ENCODE peak calls at places on chromosome 2, in ten cellular contexts. Y is IMR-90, C is thyroid gland, H is breast epithelium, M is heart left ventricle, O is HepG2, X is transverse colon, D is A549, S is HCT116, E is Peyer's patch. N is an unnamed sample.

GRCh38 chr2:128524183-128524582 is 205.5 kb upstream of the HS6ST1 start:
- DNase-seq in Y (no peak), C (no peak), H (no peak), M (no peak), O (no peak), X (no peak), D (no peak), S (no peak), E (no peak), N (no peak)

GRCh38 chr2:41879367-41879871 is 168.4 kb upstream of the PKDCC start:
- DNase-seq in Y (no peak), C (no peak), H (no peak), M (no peak), O (peak), X (no peak), D (no peak), S (no peak), E (no peak), N (no peak)

GRCh38 chr2:230077851-230078547 is 9.3 kb upstream of the SLC16A14 start:
- DNase-seq in Y (no peak), C (no peak), H (no peak), M (no peak), O (no peak), X (no peak), D (no peak), S (no peak), E (no peak), N (no peak)

GRCh38 chr2:100857915-100858314 is 38.0 kb downstream of the NPAS2 start:
- DNase-seq in Y (peak), C (no peak), H (no peak), M (no peak), O (no peak), X (no peak), D (no peak), S (no peak), E (no peak), N (no peak)

GRCh38 chr2:21256006-21256405 is 132.2 kb downstream of the TDRD15 start:
- DNase-seq in Y (no peak), C (no peak), H (no peak), M (peak), O (no peak), X (peak), D (no peak), S (no peak), E (no peak), N (peak)

GRCh38 chr2:58939388-58939787 is 698.3 kb upstream of the FANCL start:
- DNase-seq in Y (peak), C (no peak), H (no peak), M (no peak), O (no peak), X (no peak), D (no peak), S (no peak), E (no peak), N (no peak)

GRCh38 chr2:38740851-38741541 is 10.2 kb downstream of the SRSF7 start:
- DNase-seq in Y (peak), C (peak), H (no peak), M (no peak), O (peak), X (no peak), D (peak), S (no peak), E (no peak), N (no peak)

GRCh38 chr2:127000937-127001336 is 102.2 kb downstream of the TEX51 start:
- DNase-seq in Y (no peak), C (no peak), H (no peak), M (no peak), O (no peak), X (no peak), D (no peak), S (no peak), E (no peak), N (no peak)

GRCh38 chr2:130736487-130736886 is 7.6 kb downstream of the GPR148 start:
- DNase-seq in Y (no peak), C (no peak), H (no peak), M (peak), O (no peak), X (no peak), D (no peak), S (no peak), E (no peak), N (no peak)

GRCh38 chr2:2656046-2656715 is 325.1 kb upstream of the MYT1L start:
- DNase-seq in Y (no peak), C (peak), H (no peak), M (no peak), O (no peak), X (no peak), D (no peak), S (no peak), E (no peak), N (no peak)

GRCh38 chr2:68784849-68785248 is 50.2 kb downstream of the ARHGAP25 start:
- DNase-seq in Y (no peak), C (no peak), H (no peak), M (no peak), O (no peak), X (no peak), D (no peak), S (no peak), E (no peak), N (no peak)

GRCh38 chr2:181234429-181235410 is 222.5 kb upstream of the ITGA4 start:
- DNase-seq in Y (no peak), C (no peak), H (no peak), M (no peak), O (no peak), X (no peak), D (no peak), S (no peak), E (no peak), N (no peak)

GRCh38 chr2:103738108-103738507 is 976.3 kb downstream of the TMEM182 start:
- DNase-seq in Y (no peak), C (no peak), H (no peak), M (no peak), O (no peak), X (no peak), D (no peak), S (no peak), E (no peak), N (no peak)

GRCh38 chr2:230326453-230327417 is at the start of gene SP140L:
- DNase-seq in Y (peak), C (peak), H (peak), M (peak), O (peak), X (peak), D (peak), S (peak), E (peak), N (peak)

GRCh38 chr2:197052371-197052770 is 125.9 kb upstream of the PGAP1 start:
- DNase-seq in Y (no peak), C (no peak), H (no peak), M (no peak), O (no peak), X (no peak), D (no peak), S (no peak), E (no peak), N (no peak)

GRCh38 chr2:199485732-199486335 is 28.1 kb upstream of the SATB2 start:
- DNase-seq in Y (peak), C (peak), H (no peak), M (no peak), O (peak), X (peak), D (peak), S (peak), E (no peak), N (no peak)

GRCh38 chr2:191836853-191837769 is 9.8 kb downstream of the CAVIN2 start:
- DNase-seq in Y (peak), C (peak), H (no peak), M (peak), O (no peak), X (no peak), D (no peak), S (no peak), E (no peak), N (no peak)
- TF ChIP-seq POLR2A in Y (no peak), C (no peak), H (no peak), M (no peak), O (no peak), X (no peak), D (no peak), S (no peak), E (no peak), N (no peak)

DNA sequence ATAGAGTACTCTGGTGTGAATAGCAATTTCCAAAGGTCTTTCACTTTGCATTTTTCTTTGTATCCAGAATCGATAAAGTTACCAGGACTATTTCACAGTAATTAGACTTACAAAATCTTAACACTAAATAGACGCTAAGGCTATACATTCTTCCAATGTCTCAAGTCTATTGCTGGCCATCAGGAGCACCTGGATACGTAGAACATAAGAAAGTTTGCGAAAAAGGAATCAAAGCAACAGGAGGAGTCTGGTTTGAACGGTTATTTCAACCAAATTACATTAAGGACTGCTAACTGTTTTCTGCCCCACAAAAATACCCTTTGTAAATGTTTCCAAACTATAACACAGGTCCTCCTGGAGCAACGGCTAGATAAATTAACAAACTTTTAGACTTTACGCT is 1.4 kb upstream of the HNRNPA3 start:
- DNase-seq in Y (no peak), C (no peak), H (no peak), M (no peak), O (no peak), X (no peak), D (no peak), S (no peak), E (no peak), N (no peak)
- H3K4me3 ChIP-seq in Y (no peak), C (no peak), H (peak), M (peak), O (peak), X (peak), D (peak), S (peak), E (peak), N (no peak)

DNA sequence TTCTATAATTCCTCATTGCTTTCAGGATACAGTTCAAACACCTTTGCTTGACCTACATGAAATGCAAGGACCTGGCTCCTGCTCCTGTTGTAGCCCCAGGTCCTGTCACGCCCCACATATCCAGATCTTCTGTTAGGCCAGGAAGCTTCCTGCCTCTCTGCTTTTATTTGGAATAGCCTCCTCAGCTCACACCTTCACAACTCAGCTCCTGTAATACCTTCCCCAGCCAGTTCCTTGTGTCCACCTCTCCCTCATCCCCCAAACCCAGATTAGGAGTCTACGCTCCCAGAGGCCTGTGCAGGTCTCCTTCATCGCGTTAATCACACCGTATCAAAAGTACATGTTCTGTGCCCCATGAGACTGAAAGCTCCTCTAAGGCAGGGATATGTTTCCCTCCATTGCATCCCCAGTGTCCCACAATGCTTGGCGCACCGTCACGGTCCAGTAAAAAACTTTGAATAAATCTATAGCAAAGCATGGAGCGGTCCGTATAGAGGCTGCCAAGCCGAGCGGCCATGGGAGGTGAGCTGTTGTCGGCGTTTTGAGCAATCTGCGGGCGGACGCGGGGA is 371 bp downstream of the MDH1B start:
- DNase-seq in Y (peak), C (no peak), H (no peak), M (no peak), O (no peak), X (no peak), D (peak), S (no peak), E (no peak), N (no peak)
- TF ChIP-seq POLR2A in Y (no peak), C (no peak), H (no peak), M (no peak), O (no peak), X (no peak), D (no peak), S (no peak), E (no peak), N (no peak)

DNA sequence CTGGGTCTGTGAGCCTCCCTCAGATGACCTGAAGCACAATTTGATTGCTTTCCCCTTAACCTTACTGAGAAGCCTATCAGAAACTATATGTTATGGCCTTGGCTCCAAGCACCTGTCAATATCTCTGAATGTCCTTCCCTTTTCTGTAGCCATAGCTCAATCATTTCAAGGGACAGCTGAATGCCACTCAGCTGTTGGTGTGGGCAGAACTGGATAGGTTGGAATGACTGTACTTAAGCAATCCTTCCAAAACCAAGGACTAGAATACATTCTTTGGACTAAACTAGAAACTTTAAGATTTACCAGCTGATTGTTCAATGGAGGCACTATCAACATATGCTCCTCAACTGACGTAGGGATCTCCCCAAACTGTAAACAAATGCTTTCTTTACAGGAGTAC is 159.4 kb downstream of the THADA start:
- DNase-seq in Y (no peak), C (no peak), H (no peak), M (no peak), O (no peak), X (no peak), D (no peak), S (no peak), E (no peak), N (no peak)
- H3K4me3 ChIP-seq in Y (no peak), C (no peak), H (no peak), M (no peak), O (no peak), X (no peak), D (no peak), S (no peak), E (no peak), N (no peak)

GRCh38 chr2:144346229-144346628 is 173.7 kb downstream of the ZEB2 start:
- DNase-seq in Y (no peak), C (no peak), H (no peak), M (no peak), O (no peak), X (no peak), D (no peak), S (no peak), E (no peak), N (no peak)

GRCh38 chr2:144349674-144350073 is 170.2 kb downstream of the ZEB2 start:
- DNase-seq in Y (no peak), C (peak), H (no peak), M (no peak), O (peak), X (no peak), D (no peak), S (no peak), E (no peak), N (no peak)

GRCh38 chr2:144350151-144350802 is 169.6 kb downstream of the ZEB2 start:
- DNase-seq in Y (peak), C (peak), H (no peak), M (no peak), O (no peak), X (no peak), D (no peak), S (no peak), E (no peak), N (no peak)

GRCh38 chr2:144351687-144352086 is 168.2 kb downstream of the ZEB2 start:
- DNase-seq in Y (peak), C (no peak), H (no peak), M (no peak), O (no peak), X (no peak), D (no peak), S (no peak), E (no peak), N (no peak)

GRCh38 chr2:144348846-144349245 is 171.1 kb downstream of the ZEB2 start:
- DNase-seq in Y (no peak), C (no peak), H (no peak), M (no peak), O (no peak), X (no peak), D (no peak), S (no peak), E (no peak), N (no peak)
- TF ChIP-seq POLR2A in Y (no peak), C (no peak), H (no peak), M (no peak), O (no peak), X (no peak), D (no peak), S (no peak), E (no peak), N (no peak)

DNA sequence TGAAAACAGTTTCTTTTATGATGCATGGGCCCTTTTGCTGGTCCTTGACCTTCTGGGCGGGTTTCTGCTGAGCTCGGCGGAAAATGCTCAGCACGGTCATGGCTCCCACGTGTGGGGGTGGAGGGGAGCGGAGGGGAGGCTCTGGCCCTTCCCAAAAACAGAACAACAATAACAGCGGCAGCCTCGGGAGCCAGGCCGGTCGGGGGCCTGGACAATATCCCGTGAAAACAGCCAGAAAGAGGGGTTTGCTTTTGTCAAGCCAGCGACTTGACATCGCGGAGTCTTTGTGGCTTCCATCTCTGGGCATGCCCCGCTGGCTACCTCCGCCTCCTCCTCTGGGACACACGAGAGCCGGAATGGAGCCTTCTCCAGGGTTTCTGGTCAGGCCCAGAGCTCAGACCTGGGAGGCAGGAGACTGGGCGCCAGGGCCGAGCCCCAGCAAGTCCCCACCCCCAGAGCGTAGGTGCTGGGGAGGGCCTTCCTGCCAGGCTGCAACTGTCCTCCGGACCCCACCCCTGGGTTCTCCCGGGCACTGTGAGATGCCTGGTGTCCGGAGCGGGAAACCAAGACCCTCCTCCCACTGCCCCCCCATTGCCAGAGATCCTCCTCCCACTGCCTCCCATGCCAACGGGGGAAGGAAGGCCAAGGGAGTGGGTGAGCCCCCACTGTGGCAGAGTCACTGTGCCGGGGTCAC is 35.9 kb upstream of the SNED1 start:
- DNase-seq in Y (no peak), C (peak), H (peak), M (peak), O (peak), X (peak), D (no peak), S (no peak), E (no peak), N (peak)
- H3K4me3 ChIP-seq in Y (no peak), C (no peak), H (peak), M (peak), O (no peak), X (no peak), D (no peak), S (no peak), E (no peak), N (no peak)